ENCODE peak calls at places on chromosomes 4 and X, in ten cellular contexts. P is body of pancreas, O is IMR-90, R is right lobe of liver, Y is prostate gland, E is tibial nerve, N is heart left ventricle, V is suprapubic skin, K is K562, Q is breast epithelium. D is an unnamed sample.

GRCh38 chrX:53882331-53882730 is 161.9 kb downstream of the PHF8 start:
- DNase-seq in P (peak; percentile 62), V (no peak), O (peak; percentile 76), R (no peak), E (no peak), Q (no peak), N (no peak), K (no peak), Y (no peak), D (no peak)

GRCh38 chr4:155187989-155188388 is 20.4 kb upstream of the NPY2R start:
- DNase-seq in V (no peak), K (no peak), R (no peak), N (no peak), Y (no peak), O (no peak), Q (no peak), E (no peak), P (no peak), D (no peak)

GRCh38 chr4:157050561-157050960 is 25.4 kb upstream of the GLRB start:
- DNase-seq in Q (no peak), N (no peak), V (no peak), Y (no peak), K (no peak), P (no peak), R (no peak), E (no peak), O (no peak), D (no peak)

GRCh38 chr4:25378130-25378743 is 1.2 kb downstream of the ANAPC4 start:
- DNase-seq in V (no peak), P (no peak), O (no peak), K (no peak), N (no peak), Y (no peak), Q (no peak), E (no peak), R (no peak), D (no peak)

GRCh38 chr4:754221-755120 is 48.8 kb downstream of the PCGF3 start:
- DNase-seq in Y (no peak), Q (no peak), N (no peak), E (no peak), R (no peak), V (no peak), K (no peak), O (no peak), P (no peak), D (no peak)

GRCh38 chr4:59612235-59612634 is 1587.9 kb upstream of the ADGRL3 start:
- DNase-seq in K (no peak), E (no peak), O (peak; percentile 2), N (no peak), P (no peak), Y (no peak), Q (no peak), V (no peak), R (no peak), D (no peak)

GRCh38 chrX:119565110-119565663 is at the start of gene STEEP1:
- DNase-seq in K (peak; percentile 86), E (peak; percentile 76), R (peak; percentile 87), V (peak; percentile 89), O (peak; percentile 92), N (peak; percentile 87), Y (peak; percentile 79), P (peak; percentile 94), Q (peak; percentile 78), D (peak; percentile 90)

GRCh38 chr4:120007171-120007894 is 59.3 kb downstream of the MAD2L1 start:
- DNase-seq in O (peak; percentile 90), R (no peak), P (no peak), E (no peak), K (no peak), V (no peak), Y (no peak), N (no peak), Q (no peak), D (no peak)

DNA sequence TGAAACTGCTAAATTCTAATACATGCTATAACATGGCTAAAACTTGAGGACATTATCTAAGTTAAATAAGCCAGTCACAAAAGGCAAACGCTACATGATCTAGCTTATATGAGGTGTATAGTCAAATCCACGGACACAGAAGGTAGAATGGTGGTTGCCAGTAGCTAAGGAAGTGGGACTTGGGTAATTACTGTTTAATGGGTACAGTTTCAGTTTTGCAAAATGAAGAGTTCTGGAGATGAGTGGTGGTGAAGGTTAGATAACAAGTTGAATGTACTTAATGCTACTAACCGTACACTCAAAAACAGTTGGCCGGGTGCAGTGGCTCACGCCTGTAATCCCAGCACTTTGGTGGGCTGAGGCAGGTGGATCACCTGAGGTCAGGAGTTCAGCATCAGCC is 644.5 kb upstream of the DIPK2B start:
- DNase-seq in P (no peak), N (no peak), R (no peak), V (no peak), K (no peak), Y (no peak), O (no peak), Q (no peak), E (no peak), D (no peak)
- H3K36me3 ChIP-seq in P (no peaks in the 10 kb centered on the region), N (no peaks in the 10 kb centered on the region), R (no peaks in the 10 kb centered on the region), V (no peaks in the 10 kb centered on the region), K (no peaks in the 10 kb centered on the region), Y (no peaks in the 10 kb centered on the region), O (peaks cover 7% of the 10 kb centered on the region), Q (no peaks in the 10 kb centered on the region), E (no peaks in the 10 kb centered on the region), D (no peaks in the 10 kb centered on the region)

GRCh38 chr4:17029964-17030363 is 131.5 kb upstream of the LDB2 start:
- DNase-seq in N (no peak), V (no peak), Y (no peak), P (no peak), O (no peak), R (no peak), E (no peak), K (no peak), Q (no peak), D (no peak)

GRCh38 chr4:17029432-17029831 is 131.0 kb upstream of the LDB2 start:
- DNase-seq in P (no peak), N (no peak), R (no peak), K (no peak), Y (no peak), V (no peak), O (no peak), Q (no peak), E (no peak), D (no peak)

GRCh38 chr4:17027495-17027894 is 129.1 kb upstream of the LDB2 start:
- DNase-seq in E (no peak), Y (no peak), R (no peak), N (no peak), V (no peak), Q (no peak), O (peak; percentile 99), K (no peak), P (peak; percentile 15), D (no peak)

GRCh38 chr4:17033256-17034245 is 135.1 kb upstream of the LDB2 start:
- DNase-seq in Y (no peak), P (no peak), E (no peak), K (no peak), Q (no peak), O (peak; percentile 43), V (no peak), R (no peak), N (no peak), D (no peak)

DNA sequence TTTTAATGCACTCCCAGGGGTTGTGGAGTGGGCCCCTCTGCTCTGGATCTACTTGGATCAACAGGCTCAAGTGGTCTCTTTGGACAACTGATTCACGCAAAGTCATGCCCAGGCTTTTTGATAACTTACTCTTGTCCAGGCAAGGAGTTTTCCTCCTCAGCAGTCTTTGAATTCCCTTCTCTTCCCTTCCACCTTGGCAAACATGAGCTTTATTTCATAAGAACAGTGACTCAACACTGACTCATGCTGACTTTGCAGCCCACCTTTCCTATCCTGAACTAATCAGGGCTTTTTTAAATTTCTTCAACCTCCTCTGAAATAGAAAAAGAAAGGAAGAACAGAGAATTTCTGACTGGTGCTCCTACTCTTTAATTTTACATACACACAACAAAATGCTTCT is 132.1 kb upstream of the LDB2 start:
- DNase-seq in Q (no peak), O (peak; percentile 96), Y (no peak), V (no peak), K (no peak), R (no peak), N (no peak), E (no peak), P (no peak), D (no peak)
- TF ChIP-seq POLR2A in Q (no peak), O (no peak), Y (no peak), V (no peak), K (no peak), R (no peak), N (no peak), E (no peak), P (no peak), D (no peak)

GRCh38 chr4:166222271-166222670 is 349.2 kb downstream of the TLL1 start:
- DNase-seq in V (no peak), Q (no peak), O (no peak), E (no peak), R (no peak), Y (no peak), P (no peak), N (no peak), K (no peak), D (no peak)

GRCh38 chr4:166229799-166230198 is 356.8 kb downstream of the TLL1 start:
- DNase-seq in Y (no peak), R (no peak), E (no peak), O (no peak), K (no peak), P (no peak), N (no peak), Q (no peak), V (no peak), D (no peak)

DNA sequence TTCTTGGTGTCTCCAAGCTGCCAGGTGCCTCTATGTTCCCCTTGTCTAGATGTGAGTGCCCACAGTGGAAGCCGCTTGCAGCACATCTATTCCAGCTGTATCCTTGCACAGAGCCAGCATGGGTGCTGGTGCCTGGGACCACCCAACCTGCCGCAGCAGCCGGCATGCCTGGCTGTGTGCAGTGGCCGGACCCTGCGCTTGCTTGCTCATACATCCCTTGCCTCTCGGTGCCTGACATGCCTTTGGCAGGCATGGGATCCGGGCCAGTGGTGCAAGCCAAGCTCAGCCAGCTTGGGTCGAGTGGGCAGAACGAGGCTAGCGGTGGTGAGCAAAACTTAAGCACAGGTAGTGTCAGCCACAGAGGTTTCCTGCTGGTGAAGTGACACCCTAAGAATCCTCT is 355.1 kb downstream of the TLL1 start:
- DNase-seq in R (no peak), K (no peak), Q (no peak), O (no peak), P (no peak), V (no peak), Y (no peak), E (no peak), N (no peak), D (no peak)
- H3K36me3 ChIP-seq in R (no peaks in the 10 kb centered on the region), K (no peaks in the 10 kb centered on the region), Q (no peaks in the 10 kb centered on the region), O (no peaks in the 10 kb centered on the region), P (no peaks in the 10 kb centered on the region), V (no peaks in the 10 kb centered on the region), Y (no peaks in the 10 kb centered on the region), E (no peaks in the 10 kb centered on the region), N (no peaks in the 10 kb centered on the region), D (no peaks in the 10 kb centered on the region)

GRCh38 chrX:154430504-154430903 is 2.0 kb downstream of the ATP6AP1 start:
- DNase-seq in N (no peak), Y (no peak), R (no peak), P (no peak), E (no peak), Q (no peak), V (no peak), O (no peak), K (no peak), D (no peak)

GRCh38 chrX:154430916-154431315 is 2.4 kb downstream of the ATP6AP1 start:
- DNase-seq in N (no peak), R (no peak), P (no peak), O (no peak), Q (no peak), K (no peak), E (no peak), Y (peak; percentile 24), V (no peak), D (no peak)

GRCh38 chrX:154429708-154430107 is 1.2 kb downstream of the ATP6AP1 start:
- DNase-seq in N (no peak), K (no peak), Q (no peak), V (no peak), R (no peak), E (no peak), O (no peak), Y (no peak), P (no peak), D (no peak)

GRCh38 chrX:154426916-154427792 is 1.3 kb upstream of the ATP6AP1 start:
- DNase-seq in R (no peak), E (no peak), O (no peak), K (no peak), Q (no peak), Y (no peak), N (no peak), P (no peak), V (no peak), D (no peak)

GRCh38 chrX:154428176-154429171 is at the start of gene ATP6AP1:
- DNase-seq in R (peak; percentile 92), K (peak; percentile 85), N (peak; percentile 95), O (peak; percentile 92), Q (peak; percentile 91), V (peak; percentile 94), P (peak; percentile 95), E (peak; percentile 84), Y (peak; percentile 89), D (peak; percentile 89)
- TF ChIP-seq POLR2A in R (peak; percentile 41), K (peak; percentile 69), N (no peak), O (no peak), Q (peak; percentile 33), V (no peak), P (peak; percentile 52), E (peak; percentile 84), Y (peak; percentile 90), D (peak; percentile 64)